ENCODE peak calls at places on chromosomes 16 and 17, in five cellular contexts. M is CD8-positive, alpha-beta T cell; D is CD4-positive, alpha-beta T cell; Q is tibial nerve; H is anterior cingulate cortex. Y is an unnamed sample.

GRCh38 chr17:39208893-39209292 is 8.8 kb downstream of the RPL19 start:
- DNase-seq in D (no peak), H (no peak), M (peak), Q (no peak), Y (no peak)

GRCh38 chr17:42679001-42679491 is 2.3 kb upstream of the PLEKHH3 start:
- DNase-seq in H (no peak), Q (no peak), D (no peak), M (no peak), Y (peak)

GRCh38 chr17:17946104-17946503 is 26.1 kb downstream of the TOM1L2 start:
- DNase-seq in D (no peak), M (no peak), Q (no peak), H (no peak), Y (no peak)

GRCh38 chr16:14334366-14335105 is 263.4 kb downstream of the MRTFB start:
- DNase-seq in D (no peak), Q (no peak), H (no peak), M (no peak), Y (peak)

GRCh38 chr17:69913241-69914015 is 161.6 kb upstream of the KCNJ16 start:
- DNase-seq in D (no peak), M (no peak), Q (no peak), H (no peak), Y (peak)

GRCh38 chr16:68843482-68844210 is at the start of gene TANGO6:
- DNase-seq in Q (peak), H (peak), M (peak), D (peak), Y (peak)

GRCh38 chr16:27365142-27366089 is 36.6 kb upstream of the IL21R start:
- DNase-seq in D (no peak), Q (no peak), H (no peak), M (no peak), Y (no peak)

GRCh38 chr16:8962393-8963009 is 1.2 kb downstream of the USP7 start:
- DNase-seq in Q (no peak), H (no peak), M (peak), D (peak), Y (peak)

GRCh38 chr17:64278614-64279013 is 15.6 kb upstream of the TEX2 start:
- DNase-seq in H (no peak), D (no peak), Q (no peak), M (no peak), Y (no peak)

GRCh38 chr16:1188781-1189189 is 35.9 kb downstream of the CACNA1H start:
- DNase-seq in D (peak), Q (peak), M (peak), H (no peak), Y (peak)

GRCh38 chr16:12504312-12504711 is 299.4 kb downstream of the CPPED1 start:
- DNase-seq in D (no peak), Q (no peak), H (no peak), M (no peak), Y (no peak)

GRCh38 chr17:8019665-8020064 is 17.2 kb downstream of the GUCY2D start:
- DNase-seq in H (no peak), M (no peak), Q (no peak), D (peak), Y (no peak)

GRCh38 chr16:69610356-69610755 is 44.6 kb downstream of the NFAT5 start:
- DNase-seq in M (no peak), D (no peak), Q (no peak), H (no peak), Y (peak)

GRCh38 chr16:82043680-82044584 is 8.9 kb downstream of the HSD17B2 start:
- DNase-seq in Q (no peak), M (no peak), H (no peak), D (no peak), Y (peak)

GRCh38 chr16:88558457-88559442 is 11.5 kb upstream of the ZC3H18 start:
- DNase-seq in D (no peak), H (no peak), M (no peak), Q (peak), Y (peak)

GRCh38 chr16:64627781-64628180 is 494.1 kb downstream of the CDH11 start:
- DNase-seq in M (no peak), D (no peak), H (no peak), Q (no peak), Y (no peak)

GRCh38 chr16:28923652-28924398 is 1.2 kb downstream of the RABEP2 start:
- DNase-seq in H (no peak), D (no peak), Q (no peak), M (no peak), Y (no peak)

GRCh38 chr17:36936455-36936934 is 780 bp upstream of the LHX1 start:
- DNase-seq in Q (no peak), M (no peak), H (no peak), D (no peak), Y (no peak)

GRCh38 chr17:35912942-35913341 is 17.6 kb downstream of the RDM1 start:
- DNase-seq in H (no peak), D (no peak), Q (no peak), M (no peak), Y (no peak)

GRCh38 chr16:11575223-11575589 is 11.5 kb downstream of the LITAF start:
- DNase-seq in Q (no peak), D (no peak), H (no peak), M (no peak), Y (no peak)

GRCh38 chr17:49829026-49829425 is 18.8 kb downstream of the TAC4 start:
- DNase-seq in D (no peak), M (no peak), Q (no peak), H (no peak), Y (no peak)

GRCh38 chr17:64741924-64742670 is 80.0 kb upstream of the SMURF2 start:
- DNase-seq in H (no peak), D (no peak), M (no peak), Q (peak), Y (peak)

GRCh38 chr17:78933025-78933958 is 8.1 kb upstream of the TIMP2 start:
- DNase-seq in M (peak), H (no peak), D (no peak), Q (peak), Y (peak)

GRCh38 chr17:39757931-39758873 is 20.5 kb downstream of the GRB7 start:
- DNase-seq in M (peak), D (peak), Q (no peak), H (no peak), Y (no peak)

GRCh38 chr17:38585056-38585804 is 20.5 kb downstream of the SRCIN1 start:
- DNase-seq in M (no peak), Q (no peak), H (no peak), D (no peak), Y (no peak)

GRCh38 chr16:4692460-4693295 is 684 bp upstream of the NUDT16L1 start:
- DNase-seq in Q (no peak), M (no peak), D (no peak), H (no peak), Y (no peak)

GRCh38 chr17:6455321-6455705 is 11.1 kb downstream of the PIMREG start:
- DNase-seq in Q (no peak), M (peak), H (no peak), D (peak), Y (peak)

GRCh38 chr17:80187493-80187892 is 17.7 kb downstream of the CARD14 start:
- DNase-seq in Q (no peak), H (no peak), M (no peak), D (no peak), Y (no peak)

GRCh38 chr16:53048139-53048915 is 4.4 kb downstream of the CHD9NB start:
- DNase-seq in Q (no peak), H (no peak), D (no peak), M (no peak), Y (no peak)

GRCh38 chr16:56279132-56279531 is 87.8 kb downstream of the GNAO1 start:
- DNase-seq in Q (no peak), M (peak), D (peak), H (no peak), Y (no peak)

GRCh38 chr17:62381561-62381960 is 1.2 kb downstream of the EFCAB3 start:
- DNase-seq in Q (no peak), H (no peak), D (no peak), M (no peak), Y (no peak)

GRCh38 chr16:24291932-24292331 is 35.8 kb downstream of the CACNG3 start:
- DNase-seq in D (no peak), Q (no peak), M (no peak), H (no peak), Y (no peak)

GRCh38 chr16:46976550-46976949 is 3.1 kb upstream of the DNAJA2 start:
- DNase-seq in D (no peak), H (no peak), Q (no peak), M (no peak), Y (no peak)

Y was measured in adipocyte.